ENCODE peak calls at places on chromosomes 4 and X, in eight cellular contexts. D is type B pancreatic cell, M is neural progenitor cell, K is tibial artery, C is glutamatergic neuron, P is breast epithelium, T is foreskin keratinocyte, X is dorsolateral prefrontal cortex. J is an unnamed sample.

GRCh38 chrX:117995378-117995777 is 121.2 kb downstream of the KLHL13 start:
- DNase-seq in D (no peak), M (no peak), K (no peak), C (no peak), P (no peak), T (no peak), X (no peak), J (no peak)

GRCh38 chrX:24498181-24498580 is 33.1 kb downstream of the PDK3 start:
- DNase-seq in D (no peak), M (peak; percentile 41), K (peak; percentile 26), C (peak; percentile 18), P (no peak), T (no peak), X (no peak), J (no peak)

GRCh38 chrX:150635952-150636351 is 57.2 kb upstream of the MTMR1 start:
- DNase-seq in D (no peak), M (no peak), K (no peak), C (no peak), P (no peak), T (peak; percentile 77), X (no peak), J (no peak)

GRCh38 chr4:80309301-80310004 is 26.1 kb upstream of the CFAP299 start:
- DNase-seq in D (no peak), M (no peak), K (no peak), C (no peak), P (no peak), T (peak; percentile 85), X (no peak), J (no peak)

GRCh38 chr4:8278421-8279287 is 9.1 kb downstream of the HTRA3 start:
- DNase-seq in D (no peak), M (no peak), K (no peak), C (peak; percentile 50), P (no peak), T (no peak), X (no peak), J (no peak)

GRCh38 chr4:151013491-151013890 is 1.6 kb downstream of the LRBA start:
- DNase-seq in D (no peak), M (no peak), K (no peak), C (no peak), P (no peak), T (no peak), X (no peak), J (no peak)

GRCh38 chr4:174154455-174154854 is 129.0 kb downstream of the FBXO8 start:
- DNase-seq in D (no peak), M (no peak), K (no peak), C (no peak), P (no peak), T (peak; percentile 53), X (no peak), J (no peak)

GRCh38 chr4:36213956-36214355 is 30.4 kb downstream of the ARAP2 start:
- DNase-seq in D (no peak), M (no peak), K (no peak), C (no peak), P (no peak), T (no peak), X (no peak), J (no peak)

GRCh38 chr4:133045288-133045687 is 103.8 kb upstream of the PCDH10 start:
- DNase-seq in D (no peak), M (no peak), K (no peak), C (no peak), P (no peak), T (no peak), X (no peak), J (no peak)

GRCh38 chrX:45623266-45623665 is 422.6 kb upstream of the DIPK2B start:
- DNase-seq in D (no peak), M (no peak), K (no peak), C (no peak), P (no peak), T (peak; percentile 75), X (no peak), J (no peak)

GRCh38 chrX:15416133-15416993 is 32.1 kb upstream of the VEGFD start:
- DNase-seq in D (no peak), M (no peak), K (no peak), C (no peak), P (no peak), T (no peak), X (no peak), J (no peak)

GRCh38 chr4:168421671-168422070 is 58.6 kb downstream of the DDX60L start:
- DNase-seq in D (no peak), M (no peak), K (no peak), C (no peak), P (no peak), T (peak; percentile 86), X (no peak), J (no peak)

GRCh38 chrX:14039344-14039743 is 9.7 kb upstream of the GEMIN8 start:
- DNase-seq in D (no peak), M (peak; percentile 57), K (peak; percentile 45), C (peak; percentile 39), P (no peak), T (no peak), X (no peak), J (no peak)

GRCh38 chr4:44425614-44426208 is 22.9 kb downstream of the KCTD8 start:
- DNase-seq in D (no peak), M (peak; percentile 72), K (no peak), C (peak; percentile 69), P (no peak), T (peak; percentile 32), X (peak; percentile 45), J (no peak)

GRCh38 chr4:126843492-126844067 is 789.2 kb upstream of the INTU start:
- DNase-seq in D (peak; percentile 44), M (no peak), K (no peak), C (no peak), P (no peak), T (no peak), X (no peak), J (no peak)

GRCh38 chr4:25100156-25100555 is 60.1 kb downstream of the SEPSECS start:
- DNase-seq in D (no peak), M (no peak), K (no peak), C (no peak), P (no peak), T (no peak), X (no peak), J (peak; percentile 27)

GRCh38 chrX:145394344-145394743 is 147.0 kb downstream of the SPANXN1 start:
- DNase-seq in D (no peak), M (no peak), K (no peak), C (no peak), P (no peak), T (no peak), X (no peak), J (no peak)

GRCh38 chrX:145396612-145397011 is 149.3 kb downstream of the SPANXN1 start:
- DNase-seq in D (no peak), M (no peak), K (no peak), C (no peak), P (no peak), T (no peak), X (no peak), J (no peak)

DNA sequence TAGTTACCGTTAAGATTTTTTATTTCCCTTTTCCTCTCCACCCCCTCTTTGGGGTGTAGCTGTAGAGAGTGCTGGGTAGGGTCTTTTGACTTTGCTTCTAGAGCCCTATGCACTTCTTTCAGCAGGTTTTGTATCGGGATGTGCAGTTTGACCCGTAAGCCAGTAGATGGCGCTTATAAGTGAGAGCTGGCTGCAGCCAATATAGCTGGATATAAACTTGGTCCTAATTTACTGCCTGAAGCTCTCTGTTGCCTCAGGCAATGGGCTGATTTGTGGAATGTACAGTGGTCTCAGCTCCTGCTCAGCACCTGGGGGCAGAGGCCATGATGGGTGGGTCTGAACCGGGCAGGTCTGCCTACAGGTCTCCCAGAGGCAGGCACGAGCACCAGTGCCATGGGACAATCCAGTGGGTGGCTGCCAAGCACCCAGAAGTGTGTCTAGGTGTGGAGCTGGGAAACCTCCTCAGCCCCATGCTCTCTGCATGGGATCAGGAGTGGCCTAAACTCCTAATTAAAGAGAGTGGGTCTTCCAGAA is 146.5 kb downstream of the SPANXN1 start:
- DNase-seq in D (no peak), M (peak; percentile 15), K (no peak), C (no peak), P (no peak), T (no peak), X (no peak), J (no peak)
- TF ChIP-seq CTCF in D (peak; percentile 60), M (peak; percentile 61), K (no peak), C (no peak), P (no peak), T (no peak), X (peak; percentile 15), J (no peak)

DNA sequence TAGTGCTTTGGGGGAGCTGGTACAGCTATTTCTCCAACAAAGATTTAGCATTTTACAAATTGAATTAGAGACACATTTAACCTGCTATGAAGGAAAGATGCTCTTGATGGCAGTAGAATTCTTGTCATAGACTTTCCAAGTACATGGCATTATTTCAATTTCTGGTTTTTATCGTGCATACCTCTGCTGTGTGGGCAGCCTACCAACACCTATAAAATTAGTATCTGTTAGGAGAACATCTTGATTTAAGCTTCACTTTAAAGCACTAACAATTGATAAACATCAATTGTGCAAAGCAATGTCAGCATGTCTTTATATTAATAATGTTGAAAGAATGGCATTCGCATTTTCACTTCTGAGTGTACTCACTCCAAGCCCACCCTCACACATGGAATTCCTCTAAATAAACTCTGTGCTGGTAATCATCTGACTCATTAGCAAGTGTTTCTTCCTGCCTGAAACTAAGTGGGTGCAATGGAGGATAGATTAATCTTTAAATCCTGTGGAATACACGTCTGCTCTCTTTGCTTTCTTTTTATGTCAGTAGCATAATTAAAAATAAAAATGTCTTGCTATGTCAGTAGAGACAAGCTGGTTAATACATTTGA is 279.8 kb upstream of the MAGEB18 start:
- DNase-seq in D (no peak), M (no peak), K (no peak), C (no peak), P (no peak), T (no peak), X (no peak), J (no peak)
- TF ChIP-seq CTCF in D (no peak), M (no peak), K (no peak), C (no peak), P (no peak), T (peak; percentile 51), X (no peak), J (no peak)

GRCh38 chr4:85828295-85828910 is 353.5 kb downstream of the ARHGAP24 start:
- DNase-seq in D (no peak), M (no peak), K (no peak), C (no peak), P (no peak), T (no peak), X (no peak), J (no peak)

GRCh38 chr4:85823295-85823694 is 348.3 kb downstream of the ARHGAP24 start:
- DNase-seq in D (no peak), M (no peak), K (no peak), C (peak; percentile 29), P (no peak), T (no peak), X (no peak), J (no peak)

GRCh38 chr4:85824166-85824945 is 349.4 kb downstream of the ARHGAP24 start:
- DNase-seq in D (no peak), M (no peak), K (no peak), C (no peak), P (no peak), T (no peak), X (no peak), J (no peak)

GRCh38 chr4:85829276-85830051 is 354.5 kb downstream of the ARHGAP24 start:
- DNase-seq in D (no peak), M (no peak), K (no peak), C (no peak), P (no peak), T (no peak), X (no peak), J (no peak)

GRCh38 chr4:85825937-85826678 is 351.2 kb downstream of the ARHGAP24 start:
- DNase-seq in D (no peak), M (peak; percentile 58), K (peak; percentile 25), C (peak; percentile 24), P (no peak), T (no peak), X (no peak), J (no peak)
- TF ChIP-seq CTCF in D (no peak), M (peak; percentile 28), K (no peak), C (no peak), P (no peak), T (no peak), X (no peak), J (peak; percentile 58)

GRCh38 chrX:28581522-28581921 is 5.7 kb upstream of the IL1RAPL1 start:
- DNase-seq in D (no peak), M (no peak), K (no peak), C (no peak), P (no peak), T (no peak), X (no peak), J (no peak)
- TF ChIP-seq CTCF in D (no peak), M (no peak), K (no peak), C (no peak), P (no peak), T (no peak), X (no peak), J (no peak)

J was measured in osteocyte.